ENCODE peak calls at places on chromosomes 6 and 20, in six cellular contexts. B is cardiac muscle cell, E is WERI-Rb-1, G is psoas muscle, T is fibroblast of lung, K is H1. P is an unnamed sample.

GRCh38 chr6:134138226-134138975 is 86.0 kb upstream of the SLC2A12 start:
- DNase-seq in B (no peak), E (no peak), G (no peak), T (peak), K (no peak), P (no peak)

GRCh38 chr6:169961772-169962561 is 210.5 kb downstream of the ERMARD start:
- DNase-seq in B (peak), E (no peak), G (no peak), T (no peak), K (no peak), P (no peak)

GRCh38 chr20:62381202-62381797 is 5.6 kb upstream of the RPS21 start:
- DNase-seq in B (no peak), E (peak), G (peak), T (no peak), K (no peak), P (no peak)

GRCh38 chr20:36645998-36646397 is at the start of gene SLA2:
- DNase-seq in B (no peak), E (no peak), G (no peak), T (no peak), K (no peak), P (no peak)

GRCh38 chr6:38264605-38265004 is 375.1 kb downstream of the BTBD9 start:
- DNase-seq in B (peak), E (no peak), G (no peak), T (no peak), K (no peak), P (no peak)

GRCh38 chr20:13875265-13875811 is 90.5 kb downstream of the NDUFAF5 start:
- DNase-seq in B (no peak), E (no peak), G (no peak), T (no peak), K (no peak), P (no peak)

GRCh38 chr20:47350181-47350550 is 6.3 kb downstream of the ZMYND8 start:
- DNase-seq in B (no peak), E (no peak), G (no peak), T (no peak), K (no peak), P (no peak)

GRCh38 chr6:152575621-152576150 is 61.5 kb downstream of the SYNE1 start:
- DNase-seq in B (no peak), E (no peak), G (no peak), T (peak), K (no peak), P (peak)

GRCh38 chr6:159594750-159595117 is 98.3 kb downstream of the SOD2 start:
- DNase-seq in B (no peak), E (no peak), G (no peak), T (peak), K (no peak), P (no peak)

GRCh38 chr20:56861590-56861989 is 232.5 kb downstream of the TFAP2C start:
- DNase-seq in B (no peak), E (no peak), G (no peak), T (no peak), K (no peak), P (no peak)

GRCh38 chr6:89475634-89476033 is 42.7 kb downstream of the ANKRD6 start:
- DNase-seq in B (no peak), E (no peak), G (no peak), T (peak), K (no peak), P (no peak)

GRCh38 chr6:33665957-33666356 is 44.8 kb downstream of the ITPR3 start:
- DNase-seq in B (no peak), E (peak), G (no peak), T (no peak), K (no peak), P (no peak)

GRCh38 chr6:81749704-81750103 is 2.8 kb downstream of the TENT5A start:
- DNase-seq in B (peak), E (no peak), G (no peak), T (no peak), K (no peak), P (no peak)

GRCh38 chr6:152068622-152069261 is 261.3 kb downstream of the ESR1 start:
- DNase-seq in B (peak), E (no peak), G (no peak), T (no peak), K (no peak), P (no peak)

GRCh38 chr20:57716202-57716601 is 6.4 kb upstream of the PMEPA1 start:
- DNase-seq in B (no peak), E (no peak), G (no peak), T (peak), K (no peak), P (no peak)

GRCh38 chr20:4151991-4152695 is 136.8 kb upstream of the RNF24 start:
- DNase-seq in B (no peak), E (no peak), G (no peak), T (no peak), K (no peak), P (no peak)

GRCh38 chr20:63753381-63753780 is 13.8 kb downstream of the SLC2A4RG start:
- DNase-seq in B (no peak), E (no peak), G (no peak), T (no peak), K (no peak), P (no peak)

GRCh38 chr20:59081036-59081435 is 38.5 kb upstream of the PRELID3B start:
- DNase-seq in B (no peak), E (no peak), G (no peak), T (no peak), K (no peak), P (no peak)

GRCh38 chr6:134324766-134325165 is 6.9 kb upstream of the SGK1 start:
- DNase-seq in B (no peak), E (no peak), G (no peak), T (no peak), K (no peak), P (no peak)

GRCh38 chr20:53692465-53693067 is 98.9 kb upstream of the ZNF217 start:
- DNase-seq in B (no peak), E (no peak), G (peak), T (peak), K (no peak), P (no peak)

GRCh38 chr6:36301781-36302180 is 31.9 kb downstream of the PNPLA1 start:
- DNase-seq in B (no peak), E (no peak), G (no peak), T (no peak), K (no peak), P (no peak)

GRCh38 chr20:330233-331149 is 5.1 kb downstream of the SOX12 start:
- DNase-seq in B (peak), E (peak), G (peak), T (peak), K (no peak), P (no peak)

GRCh38 chr20:19384940-19385339 is 172.5 kb downstream of the SLC24A3 start:
- DNase-seq in B (no peak), E (no peak), G (no peak), T (no peak), K (no peak), P (no peak)

GRCh38 chr6:154689654-154690053 is 43.6 kb upstream of the SCAF8 start:
- DNase-seq in B (no peak), E (no peak), G (no peak), T (no peak), K (no peak), P (no peak)

GRCh38 chr6:14713966-14714631 is 531.8 kb upstream of the JARID2 start:
- DNase-seq in B (no peak), E (no peak), G (no peak), T (no peak), K (no peak), P (no peak)

GRCh38 chr6:14148471-14148870 is 30.9 kb downstream of the CD83 start:
- DNase-seq in B (no peak), E (no peak), G (no peak), T (no peak), K (no peak), P (no peak)

GRCh38 chr6:28351087-28351486 is 1.3 kb downstream of the ZKSCAN3 start:
- DNase-seq in B (no peak), E (no peak), G (no peak), T (no peak), K (no peak), P (no peak)
- H3K4me3 ChIP-seq in B (peak), E (no peak), G (peak), T (peak), K (peak), P (peak)

DNA sequence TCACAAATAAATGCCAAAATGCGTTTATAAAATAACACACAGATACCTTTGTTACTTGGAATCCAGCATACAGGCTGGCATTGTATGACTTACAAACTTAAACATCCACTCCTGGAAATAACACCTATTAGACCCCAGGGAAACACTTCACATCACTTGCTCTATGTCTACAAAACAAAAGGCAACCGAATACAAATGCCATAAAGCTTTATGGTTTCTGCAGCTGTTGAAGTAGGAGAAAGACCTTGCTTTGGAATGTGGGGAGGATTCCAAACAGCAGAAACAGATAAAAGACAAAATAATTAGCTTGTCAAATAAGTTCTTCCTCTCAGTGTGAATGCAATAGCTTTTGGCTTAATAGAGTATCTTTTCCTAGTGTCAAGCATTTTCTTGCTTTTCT is 9.8 kb upstream of the AMD1 start:
- DNase-seq in B (no peak), E (no peak), G (no peak), T (no peak), K (no peak), P (no peak)
- TF ChIP-seq CTCF in B (no peak), E (no peak), G (no peak), T (no peak), K (no peak), P (no peak)

GRCh38 chr6:112291161-112291762 is 36.9 kb upstream of the LAMA4 start:
- DNase-seq in B (no peak), E (no peak), G (no peak), T (no peak), K (no peak), P (no peak)
- H3K4me3 ChIP-seq in B (no peak), E (no peak), G (no peak), T (no peak), K (no peak), P (no peak)

GRCh38 chr6:128367437-128367836 is 153.0 kb downstream of the PTPRK start:
- DNase-seq in B (no peak), E (no peak), G (no peak), T (no peak), K (no peak), P (no peak)

GRCh38 chr6:128371113-128371512 is 149.3 kb downstream of the PTPRK start:
- DNase-seq in B (no peak), E (no peak), G (no peak), T (no peak), K (no peak), P (no peak)

GRCh38 chr6:128365520-128366160 is 154.8 kb downstream of the PTPRK start:
- DNase-seq in B (no peak), E (no peak), G (no peak), T (no peak), K (no peak), P (no peak)

GRCh38 chr6:128368213-128369000 is 152.0 kb downstream of the PTPRK start:
- DNase-seq in B (no peak), E (no peak), G (no peak), T (no peak), K (no peak), P (no peak)

GRCh38 chr6:128370072-128370471 is 150.3 kb downstream of the PTPRK start:
- DNase-seq in B (no peak), E (no peak), G (no peak), T (peak), K (no peak), P (peak)
- TF ChIP-seq CTCF in B (no peak), E (no peak), G (no peak), T (no peak), K (no peak), P (no peak)

GRCh38 chr6:147449405-147450161 is 58.9 kb upstream of the SAMD5 start:
- DNase-seq in B (no peak), E (no peak), G (no peak), T (no peak), K (no peak), P (no peak)

GRCh38 chr6:147448775-147449174 is 59.7 kb upstream of the SAMD5 start:
- DNase-seq in B (no peak), E (no peak), G (no peak), T (no peak), K (no peak), P (no peak)

DNA sequence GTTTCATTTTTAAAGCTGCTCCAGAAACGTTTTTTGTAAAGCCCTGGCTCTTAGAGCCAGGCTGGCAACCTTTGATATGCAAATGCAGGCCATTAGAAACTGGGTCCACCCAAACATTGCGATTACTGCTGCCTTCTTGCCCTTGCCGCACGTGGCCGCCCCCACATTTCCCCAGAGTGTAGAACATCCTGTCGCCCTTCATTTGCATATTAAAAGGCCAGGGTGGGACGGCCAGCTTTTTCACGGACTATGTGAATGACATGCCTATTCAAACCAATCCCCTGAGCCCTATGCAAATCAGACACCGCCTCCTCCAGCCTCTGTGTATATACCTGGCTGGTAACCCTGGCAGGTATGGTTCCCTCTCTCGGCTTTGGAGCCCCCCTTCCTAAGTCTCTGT is 60.3 kb upstream of the SAMD5 start:
- DNase-seq in B (no peak), E (no peak), G (no peak), T (no peak), K (peak), P (no peak)
- H3K4me3 ChIP-seq in B (no peak), E (no peak), G (no peak), T (no peak), K (peak), P (no peak)

GRCh38 chr6:27872634-27873028 is 39.6 kb downstream of the OR2B2 start:
- DNase-seq in B (no peak), E (no peak), G (no peak), T (no peak), K (no peak), P (no peak)

GRCh38 chr6:27867941-27868705 is 44.1 kb downstream of the OR2B2 start:
- DNase-seq in B (no peak), E (no peak), G (no peak), T (peak), K (no peak), P (no peak)

GRCh38 chr6:27873101-27874030 is 38.8 kb downstream of the OR2B2 start:
- DNase-seq in B (peak), E (no peak), G (peak), T (peak), K (no peak), P (peak)

GRCh38 chr6:27870486-27870885 is 41.7 kb downstream of the OR2B2 start:
- DNase-seq in B (no peak), E (no peak), G (no peak), T (no peak), K (no peak), P (no peak)

DNA sequence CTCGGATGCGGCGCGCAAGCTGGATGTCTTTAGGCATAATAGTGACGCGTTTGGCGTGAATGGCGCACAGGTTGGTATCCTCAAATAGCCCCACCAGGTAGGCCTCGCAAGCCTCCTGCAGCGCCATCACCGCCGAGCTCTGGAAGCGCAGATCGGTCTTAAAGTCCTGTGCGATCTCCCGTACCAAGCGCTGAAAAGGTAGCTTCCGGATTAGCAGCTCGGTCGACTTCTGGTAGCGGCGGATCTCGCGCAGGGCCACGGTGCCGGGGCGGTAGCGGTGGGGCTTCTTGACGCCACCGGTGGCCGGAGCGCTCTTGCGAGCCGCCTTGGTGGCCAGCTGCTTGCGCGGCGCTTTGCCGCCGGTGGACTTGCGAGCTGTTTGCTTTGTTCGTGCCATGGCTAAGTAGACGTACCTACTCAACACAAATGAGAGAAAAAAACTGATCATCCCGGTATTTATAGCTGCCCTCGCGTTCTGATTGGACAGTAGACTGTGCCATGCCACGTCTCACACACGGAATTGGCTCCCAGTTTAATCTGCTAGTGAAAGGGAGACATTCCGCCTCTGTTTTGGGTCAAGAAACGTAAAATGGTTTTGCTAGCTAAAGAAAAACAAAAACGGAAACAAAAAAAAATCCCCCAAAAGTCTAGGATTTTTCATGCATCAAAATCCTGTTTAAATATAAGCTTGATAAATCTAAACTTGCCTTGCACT is 40.1 kb downstream of the OR2B2 start:
- DNase-seq in B (peak), E (no peak), G (peak), T (peak), K (no peak), P (peak)
- TF ChIP-seq CTCF in B (peak), E (no peak), G (no peak), T (peak), K (peak), P (no peak)

DNA sequence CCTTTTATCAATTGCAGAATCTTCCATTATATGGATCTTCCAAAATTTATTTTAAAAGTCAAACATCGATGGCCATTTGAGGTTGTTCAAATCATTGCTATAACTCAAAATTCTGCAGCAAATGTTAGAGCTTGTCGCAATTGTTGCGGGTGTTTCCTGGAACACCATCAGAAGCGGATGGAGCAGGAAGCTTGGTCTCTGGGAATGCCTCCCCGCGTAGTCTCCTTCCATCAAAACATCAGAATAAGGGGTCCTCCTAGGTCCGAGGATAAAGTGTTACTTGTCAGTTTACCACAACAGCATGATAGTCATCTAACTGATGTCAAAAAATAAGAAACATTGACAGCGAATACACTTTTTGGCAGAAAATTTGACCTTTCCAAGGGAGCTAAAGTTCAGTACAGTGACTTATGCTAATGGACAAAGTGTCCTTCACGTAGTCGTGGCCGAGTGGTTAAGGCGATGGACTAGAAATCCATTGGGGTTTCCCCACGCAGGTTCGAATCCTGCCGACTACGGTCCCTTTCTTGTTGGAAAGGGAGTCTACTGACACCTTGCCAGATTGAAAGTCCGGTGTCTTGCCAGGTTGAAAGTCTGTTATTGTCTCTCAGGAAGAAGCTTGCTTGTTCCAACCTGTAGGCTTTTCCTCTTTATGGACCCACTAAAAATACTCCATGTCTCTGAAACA is 59.0 kb upstream of the ZNF184 start:
- DNase-seq in B (no peak), E (no peak), G (no peak), T (no peak), K (no peak), P (no peak)
- H3K4me3 ChIP-seq in B (no peak), E (no peak), G (no peak), T (no peak), K (no peak), P (no peak)

GRCh38 chr6:46657642-46658041 is 4.9 kb downstream of the SLC25A27 start:
- DNase-seq in B (no peak), E (no peak), G (no peak), T (no peak), K (no peak), P (no peak)

GRCh38 chr6:46652603-46653438 is at the start of the genes CYP39A1 and SLC25A27:
- DNase-seq in B (peak), E (peak), G (peak), T (peak), K (peak), P (peak)

GRCh38 chr6:46652232-46652602 is 401 bp downstream of the CYP39A1 start:
- DNase-seq in B (no peak), E (no peak), G (no peak), T (no peak), K (no peak), P (no peak)

GRCh38 chr6:46653439-46653942 is 716 bp downstream of the SLC25A27 start:
- DNase-seq in B (no peak), E (peak), G (no peak), T (no peak), K (no peak), P (no peak)

GRCh38 chr6:46655803-46656202 is 3.0 kb downstream of the SLC25A27 start:
- DNase-seq in B (peak), E (peak), G (no peak), T (no peak), K (no peak), P (no peak)
- TF ChIP-seq CTCF in B (peak), E (peak), G (peak), T (peak), K (peak), P (peak)

DNA sequence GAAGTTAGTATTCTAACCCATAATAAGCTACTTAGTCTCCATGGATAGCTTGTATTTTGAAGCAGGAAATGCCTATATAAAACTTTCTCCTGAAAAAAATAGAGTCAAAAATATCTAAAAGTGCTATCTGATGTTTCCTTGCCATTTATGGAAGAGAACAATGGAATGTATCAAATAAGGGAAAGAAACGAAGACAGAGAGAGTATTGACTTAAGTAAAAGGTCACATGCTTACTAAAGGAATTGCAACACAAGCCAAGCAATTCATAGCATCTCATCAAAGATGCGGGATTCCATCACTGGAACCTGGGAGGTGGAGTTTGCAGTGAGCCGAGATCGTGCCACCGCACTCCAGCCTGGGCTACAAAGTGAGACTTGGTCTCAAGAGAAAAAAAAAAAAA is 112.9 kb upstream of the DTNBP1 start:
- DNase-seq in B (no peak), E (no peak), G (no peak), T (no peak), K (no peak), P (no peak)
- H3K4me3 ChIP-seq in B (no peak), E (no peak), G (no peak), T (no peak), K (no peak), P (no peak)

P was measured in HFF-Myc.